ENCODE peak calls at places on chromosome 12, in eight cellular contexts. N, B, C, J, E, U, G and I are unnamed samples.

GRCh38 chr12:95548539-95549391 is 2.5 kb downstream of the USP44 start:
- DNase-seq in N (no peak), B (no peak), C (peak), J (no peak), E (peak), U (peak), G (no peak), I (peak)

GRCh38 chr12:17976202-17976601 is 113.8 kb downstream of the RERGL start:
- DNase-seq in N (no peak), B (no peak), C (no peak), J (no peak), E (no peak), U (no peak), G (no peak), I (no peak)

GRCh38 chr12:123064356-123064755 is 83.9 kb downstream of the ARL6IP4 start:
- DNase-seq in N (no peak), B (no peak), C (no peak), J (no peak), E (no peak), U (peak), G (no peak), I (no peak)

GRCh38 chr12:50828121-50828520 is 14.6 kb upstream of the TMPRSS12 start:
- DNase-seq in N (no peak), B (no peak), C (no peak), J (no peak), E (no peak), U (no peak), G (no peak), I (no peak)

GRCh38 chr12:5166976-5167375 is 123.3 kb downstream of the KCNA5 start:
- DNase-seq in N (peak), B (peak), C (no peak), J (no peak), E (no peak), U (no peak), G (peak), I (no peak)

GRCh38 chr12:75446857-75447256 is 33.7 kb upstream of the GLIPR1 start:
- DNase-seq in N (peak), B (peak), C (no peak), J (peak), E (no peak), U (no peak), G (peak), I (no peak)

GRCh38 chr12:88235183-88235833 is 93.2 kb downstream of the TMTC3 start:
- DNase-seq in N (no peak), B (no peak), C (no peak), J (no peak), E (no peak), U (no peak), G (no peak), I (no peak)

GRCh38 chr12:22234561-22234960 is 99.9 kb downstream of the ST8SIA1 start:
- DNase-seq in N (peak), B (peak), C (no peak), J (no peak), E (no peak), U (no peak), G (peak), I (no peak)

GRCh38 chr12:50050410-50051280 is 6.8 kb upstream of the ASIC1 start:
- DNase-seq in N (peak), B (peak), C (peak), J (no peak), E (peak), U (peak), G (peak), I (no peak)

GRCh38 chr12:57233357-57234232 is 4.1 kb downstream of the SHMT2 start:
- DNase-seq in N (peak), B (peak), C (no peak), J (no peak), E (no peak), U (peak), G (peak), I (no peak)

GRCh38 chr12:3186546-3187237 is 109.5 kb downstream of the TSPAN9 start:
- DNase-seq in N (no peak), B (no peak), C (peak), J (no peak), E (no peak), U (no peak), G (no peak), I (no peak)

GRCh38 chr12:121182222-121182896 is 27.6 kb upstream of the P2RX4 start:
- DNase-seq in N (no peak), B (no peak), C (no peak), J (no peak), E (no peak), U (no peak), G (no peak), I (no peak)

GRCh38 chr12:5904969-5905368 is 40.1 kb downstream of the ANO2 start:
- DNase-seq in N (no peak), B (no peak), C (no peak), J (no peak), E (no peak), U (no peak), G (no peak), I (no peak)

DNA sequence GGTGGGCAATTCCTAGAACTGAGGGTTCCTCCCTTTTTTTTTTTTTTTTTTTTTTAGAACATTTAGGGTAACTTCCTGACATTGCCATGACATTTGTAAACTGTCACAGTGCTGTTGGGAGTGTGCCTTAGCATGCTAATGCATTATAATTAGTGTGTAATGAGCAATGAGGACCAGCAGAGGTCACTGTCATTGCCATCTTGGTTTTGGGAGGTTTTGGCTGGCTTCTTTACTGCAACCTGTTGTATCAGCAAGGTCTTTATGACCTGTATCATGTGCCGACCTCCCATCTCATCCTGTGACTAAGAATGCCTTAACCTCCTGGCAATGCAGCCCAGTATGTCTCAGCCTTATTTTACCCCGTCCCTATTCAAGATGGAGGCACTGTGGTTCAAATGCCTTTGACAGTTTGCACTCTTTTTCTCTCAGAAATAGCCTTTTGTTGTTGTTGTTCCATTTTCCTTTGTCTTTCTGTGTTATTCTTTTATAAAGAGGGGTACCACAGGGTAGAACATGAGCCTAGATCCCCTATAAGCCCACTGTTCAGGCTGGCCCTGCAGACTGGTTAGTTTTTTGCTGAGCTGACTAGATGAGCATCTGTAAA is 75.6 kb upstream of the DCD start:
- DNase-seq in N (peak), B (peak), C (no peak), J (no peak), E (no peak), U (no peak), G (no peak), I (no peak)
- TF ChIP-seq CTCF in N (peak), B (peak), C (peak), J (peak), E (peak), U (peak), G (peak), I (peak)

GRCh38 chr12:38556647-38557046 is 240.1 kb downstream of the ALG10B start:
- DNase-seq in N (no peak), B (no peak), C (no peak), J (no peak), E (no peak), U (no peak), G (no peak), I (no peak)

GRCh38 chr12:38555620-38556596 is 239.3 kb downstream of the ALG10B start:
- DNase-seq in N (no peak), B (no peak), C (no peak), J (no peak), E (no peak), U (no peak), G (no peak), I (no peak)
- TF ChIP-seq CTCF in N (no peak), B (no peak), C (no peak), J (no peak), E (no peak), U (no peak), G (no peak), I (no peak)

GRCh38 chr12:52215587-52216031 is 17.4 kb upstream of the KRT7 start:
- DNase-seq in N (no peak), B (no peak), C (peak), J (peak), E (peak), U (no peak), G (peak), I (no peak)

GRCh38 chr12:52216807-52217206 is 16.2 kb upstream of the KRT7 start:
- DNase-seq in N (no peak), B (no peak), C (peak), J (no peak), E (peak), U (no peak), G (no peak), I (no peak)

GRCh38 chr12:52214421-52214802 is 18.6 kb upstream of the KRT7 start:
- DNase-seq in N (no peak), B (no peak), C (peak), J (no peak), E (peak), U (no peak), G (no peak), I (no peak)

GRCh38 chr12:52216107-52216506 is 16.9 kb upstream of the KRT7 start:
- DNase-seq in N (no peak), B (no peak), C (peak), J (no peak), E (peak), U (no peak), G (no peak), I (no peak)

DNA sequence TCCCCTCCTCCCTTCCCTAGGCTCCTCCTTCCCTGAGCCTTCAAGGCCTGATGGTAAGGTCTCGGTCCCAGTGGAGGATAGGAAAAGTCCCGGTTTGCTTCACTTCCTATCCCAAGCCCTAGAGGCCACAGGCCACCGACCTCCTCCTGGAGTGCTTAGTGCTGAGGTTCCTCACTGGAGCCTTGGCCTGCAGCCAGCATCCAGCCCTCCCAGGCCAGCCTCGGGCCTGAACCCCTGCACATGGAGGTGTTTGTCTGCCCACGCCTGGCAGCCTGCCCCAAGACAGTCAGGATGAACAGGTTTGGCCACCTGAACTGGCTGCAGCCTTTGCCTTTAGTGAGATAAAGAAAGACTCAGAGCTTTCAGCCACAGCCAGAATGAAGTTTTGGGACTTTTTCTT is 15.8 kb upstream of the KRT7 start:
- DNase-seq in N (no peak), B (no peak), C (peak), J (no peak), E (peak), U (no peak), G (no peak), I (no peak)
- TF ChIP-seq CTCF in N (no peak), B (no peak), C (no peak), J (no peak), E (no peak), U (no peak), G (no peak), I (no peak)

DNA sequence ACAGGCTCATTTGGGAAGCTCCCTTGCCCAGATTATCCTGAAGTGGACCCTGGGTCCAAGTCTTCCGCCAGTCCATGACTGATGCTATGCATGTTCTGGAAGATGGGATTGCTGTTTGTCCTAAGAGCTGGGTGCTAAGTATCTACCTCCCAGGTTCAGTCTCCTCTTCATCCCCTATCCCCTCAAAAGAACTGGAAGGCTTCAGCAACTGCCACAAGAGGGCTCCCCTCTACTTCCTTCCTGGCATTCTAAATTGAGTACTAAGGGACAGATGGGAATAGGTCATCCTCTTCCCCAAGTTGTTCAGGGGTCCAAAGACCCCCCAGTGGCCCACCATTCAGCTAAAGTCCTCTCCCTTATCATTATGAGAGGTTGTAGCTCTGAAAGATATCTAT is 9.0 kb upstream of the FKBP11 start:
- DNase-seq in N (no peak), B (no peak), C (no peak), J (no peak), E (no peak), U (no peak), G (no peak), I (no peak)
- TF ChIP-seq CTCF in N (peak), B (peak), C (no peak), J (peak), E (no peak), U (no peak), G (peak), I (peak)

GRCh38 chr12:30818562-30818961 is 63.8 kb upstream of the CAPRIN2 start:
- DNase-seq in N (no peak), B (no peak), C (no peak), J (no peak), E (no peak), U (no peak), G (no peak), I (no peak)

GRCh38 chr12:30811966-30812365 is 57.2 kb upstream of the CAPRIN2 start:
- DNase-seq in N (no peak), B (no peak), C (no peak), J (no peak), E (no peak), U (no peak), G (no peak), I (no peak)

GRCh38 chr12:30820406-30820946 is 65.7 kb upstream of the CAPRIN2 start:
- DNase-seq in N (no peak), B (no peak), C (no peak), J (no peak), E (no peak), U (no peak), G (no peak), I (no peak)

GRCh38 chr12:30813741-30814687 is 59.3 kb upstream of the CAPRIN2 start:
- DNase-seq in N (peak), B (no peak), C (no peak), J (no peak), E (no peak), U (no peak), G (no peak), I (no peak)

GRCh38 chr12:30816742-30817465 is 62.2 kb upstream of the CAPRIN2 start:
- DNase-seq in N (no peak), B (no peak), C (peak), J (no peak), E (no peak), U (no peak), G (no peak), I (no peak)
- TF ChIP-seq CTCF in N (no peak), B (no peak), C (no peak), J (no peak), E (no peak), U (no peak), G (no peak), I (no peak)

GRCh38 chr12:106195638-106196037 is 52.2 kb downstream of the CKAP4 start:
- DNase-seq in N (peak), B (peak), C (peak), J (no peak), E (peak), U (peak), G (peak), I (no peak)
- TF ChIP-seq CTCF in N (no peak), B (no peak), C (no peak), J (no peak), E (no peak), U (no peak), G (no peak), I (no peak)